ENCODE peak calls at places on chromosomes 6 and 20, in ten cellular contexts. One of them, this sample, is unnamed.

GRCh38 chr6:47479156-47479541 is 1.6 kb downstream of the CD2AP start:
- DNase-seq in A172: no peak
- DNase-seq in posterior cingulate gyrus: no peak
- DNase-seq in brain microvascular endothelial cell: no peak
- DNase-seq in RWPE1: no peak
- DNase-seq in heart right ventricle: no peak
- DNase-seq in kidney tubule cell: peak; percentile 30
- DNase-seq in H9: no peak
- DNase-seq in upper lobe of right lung: no peak
- DNase-seq in EH: peak; percentile 20
- DNase-seq in this sample: no peak

GRCh38 chr20:61815176-61815575 is 250.5 kb downstream of the TAF4 start:
- DNase-seq in A172: no peak
- DNase-seq in posterior cingulate gyrus: peak; percentile 75
- DNase-seq in brain microvascular endothelial cell: no peak
- DNase-seq in RWPE1: no peak
- DNase-seq in heart right ventricle: no peak
- DNase-seq in kidney tubule cell: no peak
- DNase-seq in H9: no peak
- DNase-seq in upper lobe of right lung: no peak
- DNase-seq in EH: no peak
- DNase-seq in this sample: no peak

GRCh38 chr6:142537612-142538478 is 236.0 kb downstream of the ADGRG6 start:
- DNase-seq in A172: no peak
- DNase-seq in posterior cingulate gyrus: no peak
- DNase-seq in brain microvascular endothelial cell: peak; percentile 14
- DNase-seq in RWPE1: no peak
- DNase-seq in heart right ventricle: no peak
- DNase-seq in kidney tubule cell: peak; percentile 43
- DNase-seq in H9: peak; percentile 51
- DNase-seq in upper lobe of right lung: no peak
- DNase-seq in EH: peak; percentile 41
- DNase-seq in this sample: no peak

GRCh38 chr6:103183831-103184411 is 1675.8 kb downstream of the HACE1 start:
- DNase-seq in A172: no peak
- DNase-seq in posterior cingulate gyrus: no peak
- DNase-seq in brain microvascular endothelial cell: no peak
- DNase-seq in RWPE1: no peak
- DNase-seq in heart right ventricle: no peak
- DNase-seq in kidney tubule cell: no peak
- DNase-seq in H9: peak; percentile 70
- DNase-seq in upper lobe of right lung: no peak
- DNase-seq in EH: no peak
- DNase-seq in this sample: no peak

GRCh38 chr6:12408752-12409151 is 118.6 kb downstream of the EDN1 start:
- DNase-seq in A172: no peak
- DNase-seq in posterior cingulate gyrus: no peak
- DNase-seq in brain microvascular endothelial cell: no peak
- DNase-seq in RWPE1: no peak
- DNase-seq in heart right ventricle: no peak
- DNase-seq in kidney tubule cell: no peak
- DNase-seq in H9: no peak
- DNase-seq in upper lobe of right lung: no peak
- DNase-seq in EH: no peak
- DNase-seq in this sample: no peak

GRCh38 chr6:22470454-22471368 is 98.7 kb upstream of the HDGFL1 start:
- DNase-seq in A172: peak; percentile 65
- DNase-seq in posterior cingulate gyrus: no peak
- DNase-seq in brain microvascular endothelial cell: peak; percentile 60
- DNase-seq in RWPE1: peak; percentile 5
- DNase-seq in heart right ventricle: no peak
- DNase-seq in kidney tubule cell: peak; percentile 50
- DNase-seq in H9: no peak
- DNase-seq in upper lobe of right lung: peak; percentile 65
- DNase-seq in EH: peak; percentile 80
- DNase-seq in this sample: peak; percentile 52

GRCh38 chr6:16974387-16974673 is 127.5 kb upstream of the STMND1 start:
- DNase-seq in A172: no peak
- DNase-seq in posterior cingulate gyrus: no peak
- DNase-seq in brain microvascular endothelial cell: no peak
- DNase-seq in RWPE1: no peak
- DNase-seq in heart right ventricle: no peak
- DNase-seq in kidney tubule cell: no peak
- DNase-seq in H9: no peak
- DNase-seq in upper lobe of right lung: no peak
- DNase-seq in EH: peak; percentile 56
- DNase-seq in this sample: no peak

GRCh38 chr6:66307490-66307889 is 600.5 kb upstream of the EYS start:
- DNase-seq in A172: peak; percentile 2
- DNase-seq in posterior cingulate gyrus: no peak
- DNase-seq in brain microvascular endothelial cell: no peak
- DNase-seq in RWPE1: no peak
- DNase-seq in heart right ventricle: no peak
- DNase-seq in kidney tubule cell: no peak
- DNase-seq in H9: no peak
- DNase-seq in upper lobe of right lung: no peak
- DNase-seq in EH: no peak
- DNase-seq in this sample: no peak

GRCh38 chr6:130393306-130393705 is 27.5 kb downstream of the TMEM200A start:
- DNase-seq in A172: no peak
- DNase-seq in posterior cingulate gyrus: no peak
- DNase-seq in brain microvascular endothelial cell: no peak
- DNase-seq in RWPE1: no peak
- DNase-seq in heart right ventricle: no peak
- DNase-seq in kidney tubule cell: no peak
- DNase-seq in H9: no peak
- DNase-seq in upper lobe of right lung: no peak
- DNase-seq in EH: no peak
- DNase-seq in this sample: no peak

This sample was measured in fibroblast of the conjunctiva.